ENCODE peak calls at places on chromosomes 5 and 9, in six cellular contexts. E is KBM-7; Y is activated CD4-positive, CD25-positive, alpha-beta regulatory T cell; A is activated naive CD8-positive, alpha-beta T cell treated with anti-CD3 and anti-CD28 coated beads, Interleukin-2, amount 50 U/mL, for 24 hours; L is EH; J is AG10803. W is an unnamed sample.

GRCh38 chr5:15992918-15993317 is 186.7 kb downstream of the MARCHF11 start:
- DNase-seq in E (no peak), Y (no peak), A (no peak), L (peak; percentile 57), J (peak; percentile 35), W (no peak)

GRCh38 chr9:95511952-95512750 is 4.6 kb downstream of the PTCH1 start:
- DNase-seq in E (no peak), Y (no peak), A (peak; percentile 44), L (peak; percentile 17), J (peak; percentile 40), W (no peak)

GRCh38 chr5:79318935-79319614 is 83.1 kb downstream of the JMY start:
- DNase-seq in E (no peak), Y (no peak), A (no peak), L (peak; percentile 90), J (peak; percentile 92), W (no peak)

GRCh38 chr5:170525450-170526211 is 21.8 kb downstream of the KCNIP1 start:
- DNase-seq in E (no peak), Y (no peak), A (no peak), L (no peak), J (no peak), W (no peak)

GRCh38 chr5:15938186-15938585 is 241.4 kb downstream of the MARCHF11 start:
- DNase-seq in E (no peak), Y (no peak), A (no peak), L (no peak), J (peak; percentile 26), W (no peak)

GRCh38 chr5:6872441-6873160 is 159.4 kb downstream of the TENT4A start:
- DNase-seq in E (no peak), Y (no peak), A (no peak), L (no peak), J (no peak), W (no peak)

GRCh38 chr9:121154782-121155181 is 46.9 kb downstream of the RAB14 start:
- DNase-seq in E (no peak), Y (no peak), A (no peak), L (no peak), J (no peak), W (no peak)

GRCh38 chr9:100465765-100466164 is 7.2 kb upstream of the TMEFF1 start:
- DNase-seq in E (no peak), Y (no peak), A (no peak), L (no peak), J (no peak), W (no peak)